ENCODE peak calls at places on chromosomes 13 and 19, in eight cellular contexts. A, C, M, R, T, V, S and W are unnamed samples.

GRCh38 chr19:56814656-56815055 is 25.9 kb downstream of the PEG3 start:
- DNase-seq in T (no peak), M (no peak), R (no peak), V (no peak), A (no peak), C (no peak), S (no peak), W (no peak)

GRCh38 chr13:75432045-75432444 is 49.9 kb downstream of the TBC1D4 start:
- DNase-seq in S (no peak), C (no peak), R (no peak), A (no peak), V (peak; percentile 33), M (no peak), T (no peak), W (no peak)

GRCh38 chr13:48661112-48661511 is 7.4 kb downstream of the CYSLTR2 start:
- DNase-seq in M (no peak), C (no peak), S (no peak), V (no peak), R (no peak), A (no peak), T (no peak), W (no peak)

GRCh38 chr19:10151521-10151920 is 31.8 kb upstream of the EIF3G start:
- DNase-seq in R (no peak), V (no peak), T (no peak), C (no peak), M (no peak), S (no peak), A (no peak), W (no peak)

GRCh38 chr19:38735257-38735686 is 9.0 kb downstream of the CAPN12 start:
- DNase-seq in V (no peak), C (no peak), M (peak; percentile 72), R (no peak), A (peak; percentile 61), T (peak; percentile 74), S (no peak), W (peak; percentile 42)

GRCh38 chr19:45630463-45630862 is 8.7 kb downstream of the EML2 start:
- DNase-seq in M (no peak), V (peak; percentile 95), A (no peak), T (peak; percentile 51), C (no peak), S (peak; percentile 85), R (peak; percentile 84), W (peak; percentile 76)

GRCh38 chr13:80361883-80362327 is 21.0 kb upstream of the SPRY2 start:
- DNase-seq in A (no peak), V (no peak), R (no peak), S (no peak), M (peak; percentile 83), C (no peak), T (no peak), W (peak; percentile 56)

GRCh38 chr19:14497347-14497921 is 1.5 kb upstream of the GIPC1 start:
- DNase-seq in T (peak; percentile 60), V (peak; percentile 53), A (peak; percentile 6), S (no peak), M (no peak), R (peak; percentile 33), C (no peak), W (no peak)

GRCh38 chr19:3544742-3545668 is 6.0 kb downstream of the TEKTIP1 start:
- DNase-seq in S (peak; percentile 42), M (peak; percentile 60), V (peak; percentile 62), T (peak; percentile 68), C (no peak), R (peak; percentile 58), A (peak; percentile 84), W (peak; percentile 79)

GRCh38 chr19:48810151-48810550 is 678 bp downstream of the BCAT2 start:
- DNase-seq in A (peak; percentile 8), V (peak; percentile 28), M (no peak), T (no peak), C (no peak), R (no peak), S (no peak), W (no peak)

GRCh38 chr19:5823579-5824281 is 15.8 kb downstream of the FUT6 start:
- DNase-seq in T (peak; percentile 21), S (no peak), A (peak; percentile 53), R (no peak), M (no peak), C (no peak), V (no peak), W (no peak)

GRCh38 chr13:105679832-105680231 is 855.6 kb downstream of the EFNB2 start:
- DNase-seq in A (no peak), M (no peak), S (no peak), C (no peak), T (no peak), V (no peak), R (no peak), W (no peak)

GRCh38 chr13:110156186-110157065 is 150.5 kb downstream of the COL4A1 start:
- DNase-seq in A (no peak), S (peak; percentile 27), R (no peak), C (no peak), V (no peak), T (no peak), M (no peak), W (no peak)

GRCh38 chr19:51386882-51387520 is 773 bp downstream of the LIM2 start:
- DNase-seq in R (no peak), V (no peak), T (no peak), A (no peak), M (no peak), S (no peak), C (no peak), W (no peak)

GRCh38 chr19:40639638-40639982 is 38.4 kb downstream of the LTBP4 start:
- DNase-seq in T (no peak), R (no peak), C (no peak), M (no peak), V (no peak), A (no peak), S (no peak), W (no peak)

GRCh38 chr19:40642062-40642706 is 41.0 kb downstream of the LTBP4 start:
- DNase-seq in C (no peak), T (no peak), A (no peak), V (no peak), R (no peak), M (no peak), S (no peak), W (no peak)

GRCh38 chr19:40641306-40641705 is 40.1 kb downstream of the LTBP4 start:
- DNase-seq in V (no peak), S (peak; percentile 56), A (no peak), R (no peak), M (no peak), C (no peak), T (no peak), W (no peak)

GRCh38 chr19:40642757-40643325 is 41.7 kb downstream of the LTBP4 start:
- DNase-seq in C (no peak), T (no peak), S (no peak), R (no peak), M (no peak), V (no peak), A (no peak), W (no peak)

DNA sequence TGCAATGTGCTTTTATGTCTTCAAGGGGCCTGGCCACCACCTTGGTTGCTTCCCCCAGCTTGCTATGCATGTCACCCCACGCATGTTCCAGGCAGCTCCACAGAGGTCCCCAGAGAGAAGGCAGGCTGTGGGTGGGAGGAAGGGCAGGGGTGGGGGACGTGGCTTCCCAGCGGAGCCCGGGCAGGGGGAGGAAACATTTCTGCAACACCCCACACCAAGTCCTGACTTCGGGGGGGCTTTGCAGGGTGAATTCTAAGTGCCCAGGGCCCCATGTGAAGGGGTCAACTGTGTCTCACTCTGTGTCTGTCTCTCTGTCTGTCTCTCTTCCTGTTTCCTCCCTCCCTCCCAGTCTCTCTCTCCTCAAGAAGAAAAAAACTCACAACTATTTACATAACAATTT is 39.6 kb downstream of the LTBP4 start:
- DNase-seq in V (no peak), C (no peak), A (peak; percentile 43), S (no peak), T (no peak), R (peak; percentile 44), M (no peak), W (no peak)
- H3K27ac ChIP-seq in V (no peak overlapping the region), C (peak overlapping the region; percentile 92), A (peak overlapping the region; percentile 45), S (no peak overlapping the region), T (no peak overlapping the region), R (peak overlapping the region; percentile 77), M (no peak overlapping the region), W (peak overlapping the region; percentile 19)

GRCh38 chr19:1470864-1471513 is 8.0 kb downstream of the C19orf25 start:
- DNase-seq in S (no peak), C (no peak), M (peak; percentile 92), A (no peak), T (no peak), R (no peak), V (peak; percentile 59), W (no peak)
- H3K36me3 ChIP-seq in S (no peaks in the 10 kb centered on the region), C (peaks cover 16% of the 10 kb centered on the region), M (no peaks in the 10 kb centered on the region), A (peaks cover 18% of the 10 kb centered on the region), T (no peaks in the 10 kb centered on the region), R (no peaks in the 10 kb centered on the region), V (no peaks in the 10 kb centered on the region), W (peaks cover 15% of the 10 kb centered on the region)

GRCh38 chr19:37389234-37389633 is 18.3 kb downstream of the ZNF527 start:
- DNase-seq in T (no peak), S (no peak), A (no peak), R (no peak), C (no peak), M (no peak), V (no peak), W (no peak)
- H3K9me3 ChIP-seq in T (peaks cover 63% of the 10 kb centered on the region), S (peaks cover 3% of the 10 kb centered on the region), A (no peaks in the 10 kb centered on the region), R (peaks cover 4% of the 10 kb centered on the region), C (peaks cover 99% of the 10 kb centered on the region), M (peaks cover 35% of the 10 kb centered on the region), V (peaks cover 17% of the 10 kb centered on the region), W (peaks cover 25% of the 10 kb centered on the region)

DNA sequence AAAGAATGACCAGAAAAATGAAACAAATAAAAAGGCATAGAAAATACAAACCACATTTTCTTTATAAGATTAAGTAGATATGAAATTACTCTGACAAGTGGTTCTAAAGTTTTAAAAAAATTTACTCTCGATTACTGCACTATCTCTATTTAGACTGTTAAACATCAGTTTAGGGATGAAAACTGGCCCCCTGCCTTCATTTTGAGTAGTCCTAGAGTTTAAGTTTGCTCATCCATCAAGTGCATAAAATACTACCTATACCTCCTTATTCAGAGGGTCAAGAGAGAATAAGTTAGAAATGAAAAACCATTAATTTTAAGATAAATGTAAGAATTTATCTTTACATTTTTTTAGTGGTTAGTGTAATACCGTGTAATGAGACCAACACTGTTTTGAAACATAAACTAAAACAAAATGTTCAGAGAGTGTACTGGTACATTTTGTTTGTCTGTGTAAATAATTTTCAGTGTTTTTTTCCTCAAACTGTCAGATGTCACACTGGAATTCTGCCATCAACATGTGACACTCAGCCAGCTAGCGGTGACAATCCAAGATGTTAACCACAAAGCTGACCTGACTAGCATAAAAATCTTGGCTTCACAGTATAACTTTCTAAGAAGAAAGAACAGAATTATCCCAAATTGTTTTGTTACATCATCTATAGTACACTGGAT is 184.8 kb upstream of the PCDH20 start:
- DNase-seq in C (no peak), S (no peak), V (no peak), R (no peak), T (no peak), M (no peak), A (no peak), W (no peak)
- H3K27ac ChIP-seq in C (no peak overlapping the region), S (no peak overlapping the region), V (no peak overlapping the region), R (no peak overlapping the region), T (no peak overlapping the region), M (no peak overlapping the region), A (no peak overlapping the region), W (no peak overlapping the region)